ENCODE peak calls at places on chromosomes 1 and 21, in seven cellular contexts. One of them, this sample, is unnamed.

GRCh38 chr21:42579456-42580075 is 65.9 kb downstream of the SLC37A1 start:
- ATAC-seq in naive thymus-derived CD4-positive, alpha-beta T cell: no peak
- ATAC-seq in heart left ventricle: peak
- ATAC-seq in left cardiac atrium: no peak
- ATAC-seq in activated CD8-positive, alpha-beta T cell treated with anti-CD3 and anti-CD28 coated beads for 36 hours: no peak
- ATAC-seq in natural killer cell treated with Interleukin-12 subunit alpha and Interleukin-12 subunit beta and Interleukin-15 and Interleukin-18, amount 100 ng/mL, for 72 hours: peak
- ATAC-seq in activated CD4-positive, alpha-beta T cell treated with anti-CD3 and anti-CD28 coated beads for 36 hours: no peak
- ATAC-seq in this sample: no peak

GRCh38 chr1:246803891-246804290 is 79.7 kb downstream of the SCCPDH start:
- ATAC-seq in activated CD8-positive, alpha-beta T cell treated with anti-CD3 and anti-CD28 coated beads for 36 hours: no peak
- ATAC-seq in left cardiac atrium: no peak
- ATAC-seq in natural killer cell treated with Interleukin-12 subunit alpha and Interleukin-12 subunit beta and Interleukin-15 and Interleukin-18, amount 100 ng/mL, for 72 hours: no peak
- ATAC-seq in activated CD4-positive, alpha-beta T cell treated with anti-CD3 and anti-CD28 coated beads for 36 hours: no peak
- ATAC-seq in heart left ventricle: no peak
- ATAC-seq in naive thymus-derived CD4-positive, alpha-beta T cell: no peak
- ATAC-seq in this sample: no peak

GRCh38 chr1:29825274-29825940 is 589.1 kb downstream of the PTPRU start:
- ATAC-seq in activated CD4-positive, alpha-beta T cell treated with anti-CD3 and anti-CD28 coated beads for 36 hours: no peak
- ATAC-seq in heart left ventricle: no peak
- ATAC-seq in naive thymus-derived CD4-positive, alpha-beta T cell: peak
- ATAC-seq in activated CD8-positive, alpha-beta T cell treated with anti-CD3 and anti-CD28 coated beads for 36 hours: no peak
- ATAC-seq in natural killer cell treated with Interleukin-12 subunit alpha and Interleukin-12 subunit beta and Interleukin-15 and Interleukin-18, amount 100 ng/mL, for 72 hours: no peak
- ATAC-seq in left cardiac atrium: no peak
- ATAC-seq in this sample: no peak

GRCh38 chr1:96923753-96924152 is 202.2 kb downstream of the PTBP2 start:
- ATAC-seq in left cardiac atrium: no peak
- ATAC-seq in activated CD4-positive, alpha-beta T cell treated with anti-CD3 and anti-CD28 coated beads for 36 hours: no peak
- ATAC-seq in natural killer cell treated with Interleukin-12 subunit alpha and Interleukin-12 subunit beta and Interleukin-15 and Interleukin-18, amount 100 ng/mL, for 72 hours: no peak
- ATAC-seq in heart left ventricle: no peak
- ATAC-seq in activated CD8-positive, alpha-beta T cell treated with anti-CD3 and anti-CD28 coated beads for 36 hours: no peak
- ATAC-seq in naive thymus-derived CD4-positive, alpha-beta T cell: no peak
- ATAC-seq in this sample: no peak

GRCh38 chr1:55816456-55816794 is 601.3 kb upstream of the USP24 start:
- ATAC-seq in heart left ventricle: peak
- ATAC-seq in naive thymus-derived CD4-positive, alpha-beta T cell: no peak
- ATAC-seq in activated CD8-positive, alpha-beta T cell treated with anti-CD3 and anti-CD28 coated beads for 36 hours: no peak
- ATAC-seq in activated CD4-positive, alpha-beta T cell treated with anti-CD3 and anti-CD28 coated beads for 36 hours: peak
- ATAC-seq in natural killer cell treated with Interleukin-12 subunit alpha and Interleukin-12 subunit beta and Interleukin-15 and Interleukin-18, amount 100 ng/mL, for 72 hours: no peak
- ATAC-seq in left cardiac atrium: peak
- ATAC-seq in this sample: peak

GRCh38 chr1:187839873-187840272 is 1011.1 kb downstream of the PLA2G4A start:
- ATAC-seq in natural killer cell treated with Interleukin-12 subunit alpha and Interleukin-12 subunit beta and Interleukin-15 and Interleukin-18, amount 100 ng/mL, for 72 hours: no peak
- ATAC-seq in activated CD4-positive, alpha-beta T cell treated with anti-CD3 and anti-CD28 coated beads for 36 hours: no peak
- ATAC-seq in heart left ventricle: no peak
- ATAC-seq in naive thymus-derived CD4-positive, alpha-beta T cell: no peak
- ATAC-seq in activated CD8-positive, alpha-beta T cell treated with anti-CD3 and anti-CD28 coated beads for 36 hours: no peak
- ATAC-seq in left cardiac atrium: no peak
- ATAC-seq in this sample: no peak

GRCh38 chr1:160767417-160768294 is 28.3 kb upstream of the LY9 start:
- ATAC-seq in activated CD8-positive, alpha-beta T cell treated with anti-CD3 and anti-CD28 coated beads for 36 hours: peak
- ATAC-seq in activated CD4-positive, alpha-beta T cell treated with anti-CD3 and anti-CD28 coated beads for 36 hours: peak
- ATAC-seq in naive thymus-derived CD4-positive, alpha-beta T cell: peak
- ATAC-seq in left cardiac atrium: peak
- ATAC-seq in natural killer cell treated with Interleukin-12 subunit alpha and Interleukin-12 subunit beta and Interleukin-15 and Interleukin-18, amount 100 ng/mL, for 72 hours: peak
- ATAC-seq in heart left ventricle: no peak
- ATAC-seq in this sample: peak

GRCh38 chr21:45330075-45330781 is 42.5 kb upstream of the POFUT2 start:
- ATAC-seq in activated CD8-positive, alpha-beta T cell treated with anti-CD3 and anti-CD28 coated beads for 36 hours: no peak
- ATAC-seq in natural killer cell treated with Interleukin-12 subunit alpha and Interleukin-12 subunit beta and Interleukin-15 and Interleukin-18, amount 100 ng/mL, for 72 hours: no peak
- ATAC-seq in heart left ventricle: no peak
- ATAC-seq in naive thymus-derived CD4-positive, alpha-beta T cell: no peak
- ATAC-seq in left cardiac atrium: peak
- ATAC-seq in activated CD4-positive, alpha-beta T cell treated with anti-CD3 and anti-CD28 coated beads for 36 hours: no peak
- ATAC-seq in this sample: no peak

GRCh38 chr1:19368050-19368449 is 55.9 kb downstream of the SLC66A1 start:
- ATAC-seq in left cardiac atrium: no peak
- ATAC-seq in activated CD4-positive, alpha-beta T cell treated with anti-CD3 and anti-CD28 coated beads for 36 hours: no peak
- ATAC-seq in activated CD8-positive, alpha-beta T cell treated with anti-CD3 and anti-CD28 coated beads for 36 hours: no peak
- ATAC-seq in heart left ventricle: no peak
- ATAC-seq in naive thymus-derived CD4-positive, alpha-beta T cell: no peak
- ATAC-seq in natural killer cell treated with Interleukin-12 subunit alpha and Interleukin-12 subunit beta and Interleukin-15 and Interleukin-18, amount 100 ng/mL, for 72 hours: no peak
- ATAC-seq in this sample: no peak

GRCh38 chr1:211891708-211892107 is 61.1 kb upstream of the LPGAT1 start:
- ATAC-seq in naive thymus-derived CD4-positive, alpha-beta T cell: no peak
- ATAC-seq in activated CD8-positive, alpha-beta T cell treated with anti-CD3 and anti-CD28 coated beads for 36 hours: no peak
- ATAC-seq in natural killer cell treated with Interleukin-12 subunit alpha and Interleukin-12 subunit beta and Interleukin-15 and Interleukin-18, amount 100 ng/mL, for 72 hours: no peak
- ATAC-seq in heart left ventricle: no peak
- ATAC-seq in left cardiac atrium: no peak
- ATAC-seq in activated CD4-positive, alpha-beta T cell treated with anti-CD3 and anti-CD28 coated beads for 36 hours: no peak
- ATAC-seq in this sample: no peak

GRCh38 chr1:178323067-178323466 is 173.7 kb downstream of the CLEC20A start:
- ATAC-seq in natural killer cell treated with Interleukin-12 subunit alpha and Interleukin-12 subunit beta and Interleukin-15 and Interleukin-18, amount 100 ng/mL, for 72 hours: no peak
- ATAC-seq in left cardiac atrium: no peak
- ATAC-seq in heart left ventricle: no peak
- ATAC-seq in activated CD4-positive, alpha-beta T cell treated with anti-CD3 and anti-CD28 coated beads for 36 hours: peak
- ATAC-seq in activated CD8-positive, alpha-beta T cell treated with anti-CD3 and anti-CD28 coated beads for 36 hours: no peak
- ATAC-seq in naive thymus-derived CD4-positive, alpha-beta T cell: no peak
- ATAC-seq in this sample: peak

GRCh38 chr1:119330062-119330939 is 38.3 kb upstream of the HAO2 start:
- ATAC-seq in activated CD8-positive, alpha-beta T cell treated with anti-CD3 and anti-CD28 coated beads for 36 hours: no peak
- ATAC-seq in natural killer cell treated with Interleukin-12 subunit alpha and Interleukin-12 subunit beta and Interleukin-15 and Interleukin-18, amount 100 ng/mL, for 72 hours: no peak
- ATAC-seq in left cardiac atrium: no peak
- ATAC-seq in naive thymus-derived CD4-positive, alpha-beta T cell: no peak
- ATAC-seq in activated CD4-positive, alpha-beta T cell treated with anti-CD3 and anti-CD28 coated beads for 36 hours: no peak
- ATAC-seq in heart left ventricle: no peak
- ATAC-seq in this sample: no peak

GRCh38 chr1:171751208-171751607 is 9.3 kb upstream of the VAMP4 start:
- ATAC-seq in activated CD4-positive, alpha-beta T cell treated with anti-CD3 and anti-CD28 coated beads for 36 hours: peak
- ATAC-seq in left cardiac atrium: no peak
- ATAC-seq in heart left ventricle: no peak
- ATAC-seq in naive thymus-derived CD4-positive, alpha-beta T cell: no peak
- ATAC-seq in natural killer cell treated with Interleukin-12 subunit alpha and Interleukin-12 subunit beta and Interleukin-15 and Interleukin-18, amount 100 ng/mL, for 72 hours: no peak
- ATAC-seq in activated CD8-positive, alpha-beta T cell treated with anti-CD3 and anti-CD28 coated beads for 36 hours: peak
- ATAC-seq in this sample: peak

GRCh38 chr1:50526431-50526830 is 103.2 kb upstream of the DMRTA2 start:
- ATAC-seq in left cardiac atrium: no peak
- ATAC-seq in activated CD8-positive, alpha-beta T cell treated with anti-CD3 and anti-CD28 coated beads for 36 hours: no peak
- ATAC-seq in naive thymus-derived CD4-positive, alpha-beta T cell: no peak
- ATAC-seq in heart left ventricle: no peak
- ATAC-seq in natural killer cell treated with Interleukin-12 subunit alpha and Interleukin-12 subunit beta and Interleukin-15 and Interleukin-18, amount 100 ng/mL, for 72 hours: no peak
- ATAC-seq in activated CD4-positive, alpha-beta T cell treated with anti-CD3 and anti-CD28 coated beads for 36 hours: no peak
- ATAC-seq in this sample: no peak

GRCh38 chr1:111281411-111281810 is 9.2 kb upstream of the CHIA start:
- ATAC-seq in left cardiac atrium: no peak
- ATAC-seq in naive thymus-derived CD4-positive, alpha-beta T cell: no peak
- ATAC-seq in activated CD8-positive, alpha-beta T cell treated with anti-CD3 and anti-CD28 coated beads for 36 hours: no peak
- ATAC-seq in activated CD4-positive, alpha-beta T cell treated with anti-CD3 and anti-CD28 coated beads for 36 hours: no peak
- ATAC-seq in heart left ventricle: no peak
- ATAC-seq in natural killer cell treated with Interleukin-12 subunit alpha and Interleukin-12 subunit beta and Interleukin-15 and Interleukin-18, amount 100 ng/mL, for 72 hours: no peak
- ATAC-seq in this sample: no peak

GRCh38 chr1:193462629-193463320 is 276.4 kb upstream of the B3GALT2 start:
- ATAC-seq in naive thymus-derived CD4-positive, alpha-beta T cell: peak
- ATAC-seq in activated CD4-positive, alpha-beta T cell treated with anti-CD3 and anti-CD28 coated beads for 36 hours: no peak
- ATAC-seq in heart left ventricle: no peak
- ATAC-seq in left cardiac atrium: no peak
- ATAC-seq in natural killer cell treated with Interleukin-12 subunit alpha and Interleukin-12 subunit beta and Interleukin-15 and Interleukin-18, amount 100 ng/mL, for 72 hours: no peak
- ATAC-seq in activated CD8-positive, alpha-beta T cell treated with anti-CD3 and anti-CD28 coated beads for 36 hours: peak
- ATAC-seq in this sample: no peak

GRCh38 chr1:226425004-226425378 is 17.1 kb upstream of the PARP1 start:
- ATAC-seq in heart left ventricle: no peak
- ATAC-seq in activated CD4-positive, alpha-beta T cell treated with anti-CD3 and anti-CD28 coated beads for 36 hours: peak
- ATAC-seq in natural killer cell treated with Interleukin-12 subunit alpha and Interleukin-12 subunit beta and Interleukin-15 and Interleukin-18, amount 100 ng/mL, for 72 hours: no peak
- ATAC-seq in left cardiac atrium: no peak
- ATAC-seq in naive thymus-derived CD4-positive, alpha-beta T cell: peak
- ATAC-seq in activated CD8-positive, alpha-beta T cell treated with anti-CD3 and anti-CD28 coated beads for 36 hours: no peak
- ATAC-seq in this sample: no peak

This sample was measured in activated T-helper 17 cell treated with anti-CD3 and anti-CD28 coated beads, Interleukin-2, amount 50 U/mL, for 72 hours.